ENCODE peak calls at places on chromosomes 7 and 10, in six cellular contexts. T is MM.1S, X is psoas muscle, Y is HCT116, F is mammary epithelial cell, J is RWPE1. C is an unnamed sample.

GRCh38 chr7:134067164-134067563 is 60.0 kb upstream of the LRGUK start:
- DNase-seq in F (no peak), Y (no peak), T (no peak), J (no peak), X (no peak), C (no peak)

GRCh38 chr7:47078241-47078640 is 503.7 kb downstream of the TNS3 start:
- DNase-seq in X (no peak), J (no peak), Y (no peak), T (no peak), F (no peak), C (no peak)

GRCh38 chr10:124081547-124082140 is 11.8 kb downstream of the CHST15 start:
- DNase-seq in Y (no peak), X (no peak), J (no peak), F (no peak), T (no peak), C (no peak)

GRCh38 chr10:44703241-44704155 is 207.6 kb upstream of the TMEM72 start:
- DNase-seq in T (no peak), F (no peak), Y (no peak), X (no peak), J (peak; percentile 25), C (no peak)

GRCh38 chr10:117597216-117597615 is 54.7 kb downstream of the EMX2 start:
- DNase-seq in Y (no peak), X (no peak), F (no peak), T (no peak), J (no peak), C (no peak)

GRCh38 chr7:113076703-113077102 is 9.9 kb downstream of the GPR85 start:
- DNase-seq in F (no peak), X (no peak), J (no peak), Y (no peak), T (no peak), C (no peak)

GRCh38 chr7:117077658-117078057 is 124.4 kb downstream of the ST7 start:
- DNase-seq in F (no peak), J (no peak), X (no peak), T (no peak), Y (no peak), C (no peak)

GRCh38 chr10:29375888-29376287 is 87.0 kb downstream of the LYZL1 start:
- DNase-seq in J (no peak), F (no peak), T (no peak), X (no peak), Y (no peak), C (no peak)

GRCh38 chr7:44377134-44377463 is 51.7 kb upstream of the CAMK2B start:
- DNase-seq in J (no peak), Y (no peak), T (no peak), F (no peak), X (no peak), C (no peak)

GRCh38 chr7:108345710-108346336 is 110.4 kb downstream of the NRCAM start:
- DNase-seq in J (no peak), Y (no peak), X (no peak), T (no peak), F (no peak), C (no peak)

GRCh38 chr10:6583447-6583846 is 3.4 kb upstream of the PRKCQ start:
- DNase-seq in Y (no peak), X (no peak), F (no peak), T (no peak), J (no peak), C (no peak)

GRCh38 chr7:2689343-2689847 is 1.4 kb downstream of the AMZ1 start:
- DNase-seq in T (no peak), Y (no peak), J (no peak), X (no peak), F (no peak), C (no peak)

GRCh38 chr7:41346878-41347277 is 356.0 kb downstream of the INHBA start:
- DNase-seq in Y (no peak), T (no peak), X (no peak), F (no peak), J (no peak), C (no peak)

GRCh38 chr7:134874407-134874806 is 95.0 kb downstream of the CALD1 start:
- DNase-seq in F (no peak), J (no peak), T (no peak), X (no peak), Y (no peak), C (no peak)

GRCh38 chr7:74263399-74264120 is 9.4 kb upstream of the RFC2 start:
- DNase-seq in T (no peak), Y (no peak), F (no peak), X (no peak), J (no peak), C (no peak)

GRCh38 chr7:104982308-104982755 is 31.7 kb upstream of the KMT2E start:
- DNase-seq in F (peak; percentile 38), T (peak; percentile 45), X (no peak), Y (no peak), J (no peak), C (no peak)

GRCh38 chr10:15348579-15348978 is 22.5 kb downstream of the FAM171A1 start:
- DNase-seq in X (no peak), F (no peak), J (no peak), Y (no peak), T (no peak), C (no peak)

GRCh38 chr7:7321681-7322080 is 139.3 kb downstream of the C1GALT1 start:
- DNase-seq in F (no peak), T (no peak), J (peak; percentile 55), X (no peak), Y (no peak), C (peak; percentile 74)

GRCh38 chr10:132036887-132037675 is 28.7 kb upstream of the JAKMIP3 start:
- DNase-seq in J (no peak), T (no peak), F (no peak), X (no peak), Y (no peak), C (peak; percentile 32)

GRCh38 chr10:132674311-132674710 is 111.6 kb downstream of the NKX6-2 start:
- DNase-seq in Y (no peak), X (no peak), F (no peak), J (no peak), T (no peak), C (no peak)

GRCh38 chr7:131792311-131792710 is 235.9 kb upstream of the PODXL start:
- DNase-seq in T (no peak), Y (no peak), X (no peak), F (no peak), J (no peak), C (no peak)

GRCh38 chr7:34075976-34076375 is 170.6 kb downstream of the BMPER start:
- DNase-seq in X (no peak), T (no peak), J (no peak), Y (no peak), F (no peak), C (no peak)

GRCh38 chr7:98836811-98837631 is 32.8 kb downstream of the TMEM130 start:
- DNase-seq in F (no peak), X (no peak), Y (peak; percentile 59), J (peak; percentile 51), T (peak; percentile 28), C (no peak)

GRCh38 chr7:4815609-4816418 is 40.4 kb downstream of the AP5Z1 start:
- DNase-seq in X (no peak), F (no peak), T (no peak), J (no peak), Y (no peak), C (no peak)
- TF ChIP-seq CTCF in X (no peak), F (no peak), T (no peak), J (no peak), Y (no peak), C (no peak)

GRCh38 chr10:76430330-76430729 is 998.9 kb downstream of the LRMDA start:
- DNase-seq in X (no peak), T (no peak), F (no peak), J (no peak), Y (no peak), C (no peak)

GRCh38 chr10:76429642-76430041 is 998.2 kb downstream of the LRMDA start:
- DNase-seq in X (no peak), T (no peak), J (no peak), Y (no peak), F (no peak), C (no peak)

GRCh38 chr10:76432274-76433012 is 1001.0 kb downstream of the LRMDA start:
- DNase-seq in T (no peak), Y (no peak), F (peak; percentile 74), J (peak; percentile 81), X (peak; percentile 53), C (no peak)

GRCh38 chr10:76429331-76429625 is 997.9 kb downstream of the LRMDA start:
- DNase-seq in Y (no peak), J (no peak), X (no peak), T (no peak), F (no peak), C (no peak)

DNA sequence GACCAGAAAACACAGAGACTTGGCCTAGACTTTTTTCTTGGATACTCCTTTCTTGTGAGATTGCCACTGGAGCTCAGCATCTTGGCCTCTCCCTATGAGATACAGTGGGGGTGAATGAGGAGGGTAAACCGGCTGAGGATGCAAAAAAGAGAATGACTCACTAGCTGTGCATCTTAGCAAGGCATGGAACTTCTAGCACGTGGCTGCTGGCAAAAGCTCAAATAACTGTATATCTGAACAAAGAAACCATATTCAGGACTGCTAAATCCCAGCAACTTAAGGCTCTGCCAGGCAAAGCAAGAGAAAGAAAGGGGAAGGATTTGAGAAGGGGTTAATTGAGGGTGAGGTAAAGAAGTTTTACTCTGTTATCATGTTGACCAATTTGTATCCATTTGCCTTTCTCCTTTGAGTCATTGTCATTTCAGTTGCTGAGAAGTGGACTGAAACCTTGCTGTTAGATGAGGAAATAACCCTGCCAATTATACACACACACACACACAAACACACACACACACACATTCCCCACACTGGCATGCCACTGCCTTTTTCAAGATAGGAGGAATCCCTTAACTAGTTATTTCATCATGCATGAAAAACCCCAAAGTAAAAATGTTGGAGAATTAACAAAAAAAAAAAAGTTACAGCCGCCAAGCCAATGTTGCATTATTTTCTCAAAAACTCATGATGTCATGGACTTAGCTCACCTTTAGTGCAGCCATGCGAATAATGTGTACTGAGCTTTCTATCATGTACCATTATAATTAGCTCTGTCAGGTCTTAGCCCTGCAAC is 997.3 kb downstream of the LRMDA start:
- DNase-seq in F (peak; percentile 54), J (peak; percentile 63), T (no peak), Y (no peak), X (no peak), C (no peak)
- H3K27ac ChIP-seq in F (no peak overlapping the region), J (no peak overlapping the region), T (no peak overlapping the region), Y (no peak overlapping the region), X (no peak overlapping the region), C (no peak overlapping the region)

GRCh38 chr7:19984231-19984632 is 210.8 kb upstream of the TMEM196 start:
- DNase-seq in J (no peak), T (no peak), X (no peak), F (no peak), Y (no peak), C (peak; percentile 37)
- TF ChIP-seq CTCF in J (no peak), T (peak; percentile 9), X (no peak), F (no peak), Y (no peak), C (no peak)

DNA sequence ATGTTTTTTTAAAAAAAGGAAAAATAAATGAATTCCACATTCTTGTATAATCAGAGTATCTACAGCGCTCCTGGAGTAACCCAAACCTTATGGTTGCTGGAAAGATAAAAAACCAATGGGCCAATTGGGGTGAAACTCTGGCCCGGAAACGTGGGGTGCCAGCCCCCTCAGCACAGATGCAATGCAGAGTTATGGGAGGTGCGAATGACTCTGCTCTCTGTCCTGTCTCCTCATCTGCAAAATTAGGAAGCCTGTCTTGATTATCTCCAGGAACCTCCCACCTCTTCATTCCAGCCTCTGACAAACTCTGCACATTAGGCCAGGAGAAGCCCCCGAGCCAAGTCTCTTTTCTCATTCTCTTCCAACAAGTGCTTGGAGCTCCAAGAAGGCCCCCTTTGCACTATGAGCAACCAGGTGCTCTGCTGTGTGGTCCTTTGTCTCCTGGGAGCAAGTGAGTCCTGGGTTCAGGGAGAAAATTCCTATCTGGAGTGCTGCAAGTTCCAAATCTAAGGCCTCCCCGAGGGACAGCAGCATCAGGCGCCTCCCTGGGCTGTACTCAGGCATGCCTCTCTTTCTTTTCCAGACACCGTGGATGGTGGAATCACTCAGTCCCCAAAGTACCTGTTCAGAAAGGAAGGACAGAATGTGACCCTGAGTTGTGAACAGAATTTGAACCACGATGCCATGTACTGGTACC is 130.5 kb upstream of the PRSS1 start:
- DNase-seq in X (no peak), J (no peak), Y (no peak), T (no peak), F (no peak), C (no peak)
- H3K27ac ChIP-seq in X (no peak overlapping the region), J (no peak overlapping the region), Y (no peak overlapping the region), T (no peak overlapping the region), F (no peak overlapping the region), C (no peak overlapping the region)

C was measured in kidney.